ENCODE peak calls at places on chromosomes 4 and X, in seven cellular contexts. B is uterus, V is sigmoid colon, M is adrenal gland, X is GM12891, S is HCT116, F is spleen. Y is an unnamed sample.

GRCh38 chr4:85720736-85721135 is 245.8 kb downstream of the ARHGAP24 start:
- DNase-seq in B (no peak), V (no peak), M (no peak), X (no peak), S (no peak), F (no peak), Y (no peak)

GRCh38 chr4:185535818-185536729 is 767 bp upstream of the PDLIM3 start:
- DNase-seq in B (peak), V (peak), M (no peak), X (no peak), S (no peak), F (no peak), Y (no peak)

GRCh38 chr4:1305781-1306455 is 16.2 kb downstream of the MAEA start:
- DNase-seq in B (no peak), V (no peak), M (no peak), X (no peak), S (peak), F (peak), Y (no peak)

GRCh38 chr4:103008875-103009729 is 10.4 kb downstream of the SLC9B1 start:
- DNase-seq in B (no peak), V (no peak), M (no peak), X (no peak), S (peak), F (no peak), Y (no peak)

GRCh38 chr4:20288846-20289512 is 37.3 kb downstream of the SLIT2 start:
- DNase-seq in B (no peak), V (no peak), M (no peak), X (no peak), S (no peak), F (no peak), Y (no peak)

GRCh38 chrX:119240356-119240755 is 4.3 kb downstream of the PGRMC1 start:
- DNase-seq in B (no peak), V (no peak), M (no peak), X (no peak), S (no peak), F (no peak), Y (no peak)

GRCh38 chr4:76902233-76902890 is 4.4 kb upstream of the SOWAHB start:
- DNase-seq in B (no peak), V (no peak), M (no peak), X (no peak), S (no peak), F (no peak), Y (no peak)

GRCh38 chr4:83075271-83075670 is 39.3 kb downstream of the PLAC8 start:
- DNase-seq in B (no peak), V (no peak), M (no peak), X (no peak), S (no peak), F (no peak), Y (no peak)

GRCh38 chr4:159455675-159456235 is 352.9 kb downstream of the RAPGEF2 start:
- DNase-seq in B (no peak), V (no peak), M (peak), X (no peak), S (peak), F (no peak), Y (no peak)

GRCh38 chr4:112515278-112516075 is 503 bp downstream of the NEUROG2 start:
- DNase-seq in B (no peak), V (no peak), M (no peak), X (peak), S (no peak), F (no peak), Y (peak)

GRCh38 chr4:34148322-34148908 is 2095.9 kb downstream of the ARAP2 start:
- DNase-seq in B (no peak), V (no peak), M (no peak), X (no peak), S (no peak), F (no peak), Y (no peak)

GRCh38 chr4:169079942-169080827 is 70.1 kb upstream of the CBR4 start:
- DNase-seq in B (peak), V (peak), M (peak), X (no peak), S (no peak), F (peak), Y (no peak)

GRCh38 chr4:1407657-1408333 is 1.6 kb upstream of the NKX1-1 start:
- DNase-seq in B (no peak), V (no peak), M (no peak), X (no peak), S (no peak), F (no peak), Y (no peak)

GRCh38 chr4:41213563-41214157 is 682 bp downstream of the APBB2 start:
- DNase-seq in B (peak), V (peak), M (peak), X (peak), S (no peak), F (peak), Y (no peak)

GRCh38 chr4:25792200-25792791 is 70.5 kb downstream of the SEL1L3 start:
- DNase-seq in B (no peak), V (no peak), M (peak), X (no peak), S (peak), F (no peak), Y (no peak)

GRCh38 chr4:25043548-25043947 is 12.8 kb upstream of the LGI2 start:
- DNase-seq in B (no peak), V (no peak), M (no peak), X (no peak), S (no peak), F (no peak), Y (no peak)

GRCh38 chr4:9940041-9940440 is 81.3 kb downstream of the SLC2A9 start:
- DNase-seq in B (no peak), V (no peak), M (no peak), X (no peak), S (no peak), F (no peak), Y (no peak)

GRCh38 chrX:318068-318738 is 393 bp downstream of the GTPBP6 start:
- DNase-seq in B (peak), V (peak), M (peak), X (peak), S (peak), F (peak), Y (no peak)

GRCh38 chr4:7967501-7968261 is 28.0 kb upstream of the AFAP1 start:
- DNase-seq in B (no peak), V (no peak), M (no peak), X (no peak), S (no peak), F (no peak), Y (no peak)

GRCh38 chrX:9955506-9955905 is 11.7 kb upstream of the CLDN34 start:
- DNase-seq in B (no peak), V (no peak), M (no peak), X (no peak), S (no peak), F (no peak), Y (no peak)

GRCh38 chrX:9456250-9457074 is 8.4 kb upstream of the TBL1X start:
- DNase-seq in B (no peak), V (no peak), M (no peak), X (no peak), S (no peak), F (no peak), Y (no peak)

GRCh38 chr4:153114771-153115321 is 89.4 kb upstream of the TRIM2 start:
- DNase-seq in B (no peak), V (no peak), M (no peak), X (no peak), S (peak), F (no peak), Y (no peak)

GRCh38 chr4:105765690-105766407 is 57.3 kb downstream of the GSTCD start:
- DNase-seq in B (no peak), V (no peak), M (peak), X (no peak), S (peak), F (no peak), Y (no peak)

GRCh38 chr4:85498068-85498733 is 23.3 kb downstream of the ARHGAP24 start:
- DNase-seq in B (peak), V (peak), M (peak), X (no peak), S (no peak), F (peak), Y (peak)

GRCh38 chrX:16687514-16687913 is 25.0 kb downstream of the CTPS2 start:
- DNase-seq in B (no peak), V (no peak), M (no peak), X (no peak), S (no peak), F (no peak), Y (no peak)

GRCh38 chr4:176927664-176928063 is 134.9 kb upstream of the VEGFC start:
- DNase-seq in B (no peak), V (no peak), M (no peak), X (no peak), S (no peak), F (no peak), Y (no peak)

GRCh38 chr4:108529102-108529501 is 91.3 kb upstream of the RPL34 start:
- DNase-seq in B (no peak), V (no peak), M (no peak), X (no peak), S (no peak), F (no peak), Y (no peak)

GRCh38 chrX:112628288-112628687 is 51.5 kb downstream of the LHFPL1 start:
- DNase-seq in B (no peak), V (no peak), M (peak), X (no peak), S (no peak), F (no peak), Y (no peak)

GRCh38 chr4:87707279-87707918 is 57.3 kb downstream of the DMP1 start:
- DNase-seq in B (no peak), V (no peak), M (no peak), X (no peak), S (no peak), F (no peak), Y (no peak)

GRCh38 chrX:103488332-103488731 is 31.0 kb downstream of the RAB40A start:
- DNase-seq in B (no peak), V (no peak), M (no peak), X (no peak), S (peak), F (no peak), Y (no peak)

GRCh38 chr4:147034372-147034771 is 88.7 kb upstream of the TTC29 start:
- DNase-seq in B (no peak), V (no peak), M (no peak), X (no peak), S (no peak), F (no peak), Y (no peak)

GRCh38 chr4:80136238-80136637 is 61.1 kb upstream of the PRDM8 start:
- DNase-seq in B (no peak), V (no peak), M (no peak), X (no peak), S (no peak), F (no peak), Y (no peak)

GRCh38 chr4:173334891-173335754 is 965 bp upstream of the HMGB2 start:
- DNase-seq in B (peak), V (peak), M (peak), X (peak), S (peak), F (peak), Y (no peak)
- TF ChIP-seq POLR2A in B (no peak), V (peak), M (no peak), X (no peak), S (peak), F (no peak), Y (peak)

GRCh38 chrX:14029425-14030247 is at the start of gene GEMIN8:
- DNase-seq in B (peak), V (peak), M (peak), X (peak), S (peak), F (peak), Y (peak)
- TF ChIP-seq POLR2A in B (peak), V (peak), M (peak), X (peak), S (no peak), F (peak), Y (peak)

DNA sequence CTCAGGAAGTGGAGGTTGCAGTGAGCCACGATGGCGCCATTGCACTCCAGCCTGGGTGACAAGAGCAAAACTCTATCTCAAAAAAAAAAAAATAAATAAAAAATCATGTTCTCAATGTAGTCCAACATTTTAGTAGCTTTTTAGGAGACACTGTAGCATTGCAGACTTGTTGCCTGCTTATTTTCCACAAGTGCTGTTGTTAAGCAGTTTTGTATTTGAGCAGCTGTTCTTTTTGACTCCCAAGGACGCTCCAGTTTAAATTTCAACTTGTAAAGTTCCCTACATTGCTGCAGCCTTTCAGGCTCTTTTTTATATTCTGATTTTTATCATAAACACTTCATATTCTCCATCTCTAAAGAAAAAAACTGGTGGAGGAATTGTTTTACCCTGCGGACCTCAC is 83.1 kb downstream of the PPEF2 start:
- DNase-seq in B (no peak), V (no peak), M (no peak), X (no peak), S (no peak), F (no peak), Y (no peak)
- TF ChIP-seq POLR2A in B (no peak), V (no peak), M (no peak), X (no peak), S (no peak), F (no peak), Y (no peak)

DNA sequence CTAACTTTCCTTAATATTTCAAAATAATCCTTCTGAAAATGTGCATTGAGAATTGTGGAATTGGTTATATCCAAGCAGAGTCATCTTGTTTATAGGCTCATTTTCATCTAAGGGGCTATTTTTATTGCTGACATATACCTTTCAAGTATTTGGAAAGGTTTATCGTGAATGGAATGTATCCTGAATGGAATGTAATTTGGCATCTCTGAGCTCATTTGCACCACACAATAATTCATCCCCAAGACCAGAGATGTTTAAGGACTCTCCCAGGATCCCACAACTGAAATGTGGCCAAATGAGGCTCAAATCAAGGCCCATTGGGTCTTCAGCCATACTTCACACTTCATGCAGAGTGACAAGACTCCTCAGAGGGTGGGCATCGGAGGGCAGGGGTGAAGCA is 7.5 kb upstream of the SETD7 start:
- DNase-seq in B (no peak), V (no peak), M (no peak), X (no peak), S (no peak), F (no peak), Y (no peak)
- TF ChIP-seq POLR2A in B (no peak), V (no peak), M (no peak), X (no peak), S (no peak), F (no peak), Y (no peak)

DNA sequence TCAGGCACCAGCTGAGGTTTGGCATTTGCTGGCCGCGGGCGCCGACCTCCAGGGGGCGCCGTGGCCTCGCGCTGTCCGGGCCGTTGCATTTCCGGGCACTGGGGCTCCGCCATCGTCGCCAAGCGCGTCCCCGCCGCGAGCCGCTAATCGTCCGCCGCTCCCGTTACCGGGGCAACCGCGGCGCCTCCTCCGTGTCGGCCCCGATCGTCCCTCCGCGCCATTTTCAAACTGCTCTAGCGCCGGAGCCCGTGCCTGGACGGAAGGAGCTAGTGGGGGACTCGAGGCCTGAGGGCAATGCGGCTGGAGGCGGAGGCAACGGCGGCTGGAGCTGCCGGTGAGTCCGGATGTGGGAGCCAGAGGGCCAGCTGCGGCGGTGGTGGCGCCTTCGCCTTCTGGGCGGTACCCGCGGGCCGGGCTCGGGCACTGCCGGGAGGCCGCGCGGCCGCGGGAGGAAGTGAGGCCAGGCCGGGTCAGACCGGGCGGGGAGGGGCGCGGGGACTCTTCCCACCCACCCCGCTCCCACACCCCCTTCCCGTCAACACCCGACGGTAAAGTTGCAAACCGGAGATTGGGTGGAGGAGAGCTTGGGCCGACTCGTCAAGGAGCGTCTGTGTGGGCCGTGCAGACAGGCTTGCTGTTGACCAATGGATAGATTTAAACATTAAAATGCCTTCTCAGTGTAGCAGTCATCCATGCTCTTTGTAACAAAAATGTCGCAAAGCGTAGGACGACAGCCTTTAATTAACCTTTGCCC is at the start of gene CEP135:
- DNase-seq in B (peak), V (peak), M (peak), X (peak), S (peak), F (peak), Y (peak)
- TF ChIP-seq POLR2A in B (peak), V (no peak), M (no peak), X (no peak), S (peak), F (no peak), Y (no peak)

GRCh38 chr4:71074452-71075299 is 81.2 kb downstream of the DCK start:
- DNase-seq in B (no peak), V (no peak), M (no peak), X (no peak), S (no peak), F (no peak), Y (no peak)
- TF ChIP-seq POLR2A in B (no peak), V (no peak), M (no peak), X (no peak), S (no peak), F (no peak), Y (no peak)

GRCh38 chr4:65580551-65580950 is 89.7 kb downstream of the EPHA5 start:
- DNase-seq in B (no peak), V (no peak), M (no peak), X (no peak), S (no peak), F (no peak), Y (no peak)
- TF ChIP-seq POLR2A in B (no peak), V (no peak), M (no peak), X (no peak), S (no peak), F (no peak), Y (no peak)

GRCh38 chr4:184347251-184348239 is 126.8 kb downstream of the IRF2 start:
- DNase-seq in B (no peak), V (peak), M (peak), X (no peak), S (no peak), F (peak), Y (no peak)
- TF ChIP-seq POLR2A in B (peak), V (no peak), M (no peak), X (peak), S (no peak), F (peak), Y (no peak)

GRCh38 chr4:139556071-139556734 is at the start of gene SETD7:
- DNase-seq in B (peak), V (peak), M (peak), X (peak), S (peak), F (peak), Y (peak)
- TF ChIP-seq POLR2A in B (peak), V (peak), M (peak), X (no peak), S (peak), F (peak), Y (peak)

DNA sequence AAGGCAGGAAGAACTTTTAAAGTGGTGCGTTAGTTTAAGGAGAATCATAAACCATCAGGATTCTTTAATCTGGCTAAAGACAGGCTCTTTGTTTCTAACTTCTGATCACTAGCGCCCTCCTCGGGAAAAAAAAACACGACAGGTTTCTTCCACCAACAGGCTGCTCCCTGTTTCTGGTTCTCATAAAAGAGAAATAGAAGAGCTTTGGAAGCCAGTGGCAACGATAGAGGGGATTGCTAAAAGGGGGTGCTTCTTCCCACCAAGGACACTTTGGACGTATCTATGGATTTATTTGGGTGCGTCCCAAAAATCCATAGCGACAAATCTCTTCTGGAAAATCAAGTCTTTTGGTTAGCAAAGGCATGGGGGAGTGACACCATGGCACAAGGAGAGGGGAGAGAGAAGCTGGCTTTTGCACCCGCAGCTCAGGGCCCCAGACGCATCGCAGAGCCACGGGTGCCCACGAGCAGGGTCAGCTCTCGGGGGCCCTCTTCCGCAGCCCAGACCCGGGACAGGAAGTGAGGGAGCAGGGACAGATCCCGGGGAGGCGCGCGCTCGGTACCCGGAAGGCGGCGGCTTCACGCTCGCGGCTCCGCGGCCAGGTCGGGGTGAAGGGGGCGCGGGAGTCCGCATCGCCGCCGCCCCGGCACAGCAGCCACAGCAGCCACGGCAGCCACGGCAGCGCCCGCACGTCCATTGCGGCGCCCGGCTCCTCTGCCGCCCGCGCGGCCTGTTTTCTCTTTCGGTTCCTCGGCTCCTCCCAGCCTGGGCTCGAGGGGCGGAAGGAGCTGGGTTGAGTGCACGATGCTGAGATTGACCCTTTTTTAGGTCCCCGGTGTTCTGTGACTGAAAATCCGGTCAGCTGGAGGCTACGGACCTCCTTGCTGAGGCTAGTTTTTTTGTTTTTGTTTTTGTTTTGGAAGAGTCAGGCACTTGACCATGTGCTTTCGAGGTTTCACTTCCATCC is at the start of gene CTSO:
- DNase-seq in B (peak), V (peak), M (peak), X (peak), S (peak), F (peak), Y (peak)
- TF ChIP-seq POLR2A in B (peak), V (no peak), M (peak), X (peak), S (peak), F (peak), Y (peak)

Y was measured in esophagus squamous epithelium.